ENCODE peak calls at places on chromosomes 1 and 21, in seven cellular contexts. D is K562, C is GM12891, M is SK-N-SH, N is GM12878, E is H1, U is HepG2. G is an unnamed sample.

GRCh38 chr1:86409416-86410021 is 13.4 kb upstream of the ODF2L start:
- DNase-seq in D (peak), E (no peak), C (no peak), M (no peak), U (peak), N (no peak), G (no peak)

GRCh38 chr21:44742418-44743153 is 31.2 kb upstream of the TSPEAR start:
- DNase-seq in E (no peak), D (no peak), N (no peak), C (no peak), M (no peak), U (peak), G (no peak)

GRCh38 chr21:42461881-42462877 is 33.8 kb downstream of the RSPH1 start:
- DNase-seq in C (no peak), M (no peak), U (no peak), N (no peak), D (peak), E (no peak), G (no peak)

GRCh38 chr1:179753061-179753460 is 10.0 kb downstream of the FAM163A start:
- DNase-seq in E (no peak), N (no peak), M (no peak), U (no peak), C (no peak), D (no peak), G (no peak)

GRCh38 chr1:116203936-116204335 is 92.7 kb downstream of the MAB21L3 start:
- DNase-seq in N (no peak), E (no peak), C (no peak), M (no peak), U (no peak), D (no peak), G (no peak)

GRCh38 chr1:21244986-21245687 is 45.1 kb downstream of the ECE1 start:
- DNase-seq in C (no peak), D (peak), N (no peak), E (no peak), U (no peak), M (peak), G (no peak)

GRCh38 chr21:40386301-40386911 is 460.6 kb downstream of the DSCAM start:
- DNase-seq in U (no peak), C (no peak), E (peak), N (no peak), M (peak), D (peak), G (no peak)

GRCh38 chr1:160030657-160031367 is 978 bp downstream of the PIGM start:
- DNase-seq in C (no peak), U (no peak), N (no peak), D (no peak), E (no peak), M (peak), G (no peak)

GRCh38 chr1:88434836-88435235 is 249.2 kb upstream of the PKN2 start:
- DNase-seq in M (no peak), N (no peak), D (no peak), C (no peak), U (no peak), E (no peak), G (no peak)

GRCh38 chr1:245085508-245086095 is 69.2 kb upstream of the KIF26B start:
- DNase-seq in N (peak), D (no peak), E (no peak), C (no peak), U (peak), M (no peak), G (no peak)

GRCh38 chr1:14055442-14056225 is 355.6 kb downstream of the PRDM2 start:
- DNase-seq in D (no peak), C (no peak), U (no peak), M (no peak), E (no peak), N (no peak), G (no peak)

GRCh38 chr1:191508239-191508638 is 650.0 kb upstream of the RGS18 start:
- DNase-seq in D (no peak), C (no peak), M (no peak), U (no peak), E (no peak), N (peak), G (no peak)

GRCh38 chr1:186904361-186904760 is 75.6 kb downstream of the PLA2G4A start:
- DNase-seq in C (no peak), M (no peak), D (no peak), E (no peak), N (no peak), U (no peak), G (no peak)

GRCh38 chr21:46393941-46394818 is 64.5 kb upstream of the DIP2A start:
- DNase-seq in U (peak), N (no peak), C (no peak), D (no peak), M (peak), E (no peak), G (no peak)

GRCh38 chr1:208041505-208041904 is 130.6 kb upstream of the CD34 start:
- DNase-seq in N (no peak), M (no peak), D (no peak), C (no peak), E (no peak), U (no peak), G (no peak)

GRCh38 chr1:8239039-8239305 is 78.9 kb upstream of the SLC45A1 start:
- DNase-seq in C (no peak), D (no peak), M (no peak), E (no peak), U (peak), N (no peak), G (no peak)

GRCh38 chr1:77538956-77539509 is 143.4 kb downstream of the ZZZ3 start:
- DNase-seq in D (no peak), C (no peak), M (no peak), E (no peak), N (no peak), U (peak), G (no peak)

GRCh38 chr1:94980049-94980908 is 53.4 kb upstream of the CNN3 start:
- DNase-seq in D (no peak), C (no peak), N (no peak), E (no peak), M (peak), U (no peak), G (no peak)

GRCh38 chr1:109263234-109263596 is 13.9 kb downstream of the CELSR2 start:
- DNase-seq in C (no peak), M (no peak), U (no peak), D (no peak), N (no peak), E (no peak), G (no peak)

GRCh38 chr1:31934706-31935629 is 3.2 kb downstream of the PTP4A2 start:
- DNase-seq in E (no peak), M (no peak), C (no peak), U (no peak), D (no peak), N (no peak), G (no peak)

GRCh38 chr21:32844653-32845443 is 73.3 kb upstream of the PAXBP1 start:
- DNase-seq in E (no peak), N (no peak), U (no peak), M (no peak), D (no peak), C (no peak), G (no peak)

GRCh38 chr21:25881524-25882376 is 147.0 kb downstream of the GABPA start:
- DNase-seq in U (peak), E (no peak), N (peak), M (peak), D (peak), C (peak), G (peak)

GRCh38 chr21:34892196-34892595 is 156.9 kb downstream of the RUNX1 start:
- DNase-seq in U (no peak), D (no peak), N (no peak), M (no peak), C (no peak), E (no peak), G (no peak)

GRCh38 chr1:43007377-43008105 is 48.9 kb upstream of the SLC2A1 start:
- DNase-seq in U (no peak), N (no peak), M (no peak), C (no peak), D (no peak), E (no peak), G (no peak)

GRCh38 chr21:16942703-16943102 is 570.1 kb upstream of the CXADR start:
- DNase-seq in D (no peak), N (no peak), C (no peak), M (peak), E (peak), U (peak), G (no peak)

GRCh38 chr1:205199090-205199930 is 12.2 kb downstream of the DSTYK start:
- DNase-seq in C (no peak), D (no peak), M (no peak), E (no peak), N (no peak), U (no peak), G (no peak)

GRCh38 chr1:214123061-214123784 is 135.4 kb downstream of the PROX1 start:
- DNase-seq in E (peak), U (peak), D (peak), C (peak), N (no peak), M (peak), G (no peak)

GRCh38 chr21:27476696-27477095 is 509.8 kb upstream of the ADAMTS5 start:
- DNase-seq in E (no peak), N (no peak), D (no peak), M (peak), C (no peak), U (no peak), G (no peak)

GRCh38 chr1:13892671-13893325 is 192.8 kb downstream of the PRDM2 start:
- DNase-seq in E (no peak), C (no peak), D (no peak), N (no peak), U (no peak), M (peak), G (peak)

GRCh38 chr1:244920911-244921310 is 56.6 kb upstream of the HNRNPU start:
- DNase-seq in E (no peak), D (no peak), M (no peak), U (no peak), C (no peak), N (no peak), G (no peak)

GRCh38 chr1:103561612-103562395 is 9.6 kb upstream of the AMY2B start:
- DNase-seq in M (no peak), N (peak), C (no peak), D (no peak), U (no peak), E (no peak), G (no peak)

GRCh38 chr1:183105449-183105848 is 80.6 kb upstream of the LAMC2 start:
- DNase-seq in D (no peak), E (no peak), N (no peak), U (no peak), C (no peak), M (no peak), G (no peak)

GRCh38 chr21:38494254-38494648 is 4.0 kb downstream of the ERG start:
- DNase-seq in D (no peak), M (no peak), E (no peak), N (no peak), C (no peak), U (no peak), G (no peak)

GRCh38 chr1:25971044-25971881 is 26.6 kb downstream of the PAFAH2 start:
- DNase-seq in N (no peak), C (peak), E (no peak), U (no peak), D (no peak), M (no peak), G (no peak)

GRCh38 chr1:76109404-76109803 is 34.9 kb downstream of the ST6GALNAC3 start:
- DNase-seq in D (no peak), C (no peak), U (no peak), E (no peak), M (peak), N (no peak), G (no peak)

GRCh38 chr21:33945652-33946270 is 30.2 kb upstream of the ATP5PO start:
- DNase-seq in C (no peak), N (no peak), D (no peak), M (no peak), U (no peak), E (no peak), G (no peak)

GRCh38 chr21:28272272-28272992 is 720.2 kb downstream of the LTN1 start:
- DNase-seq in C (no peak), U (no peak), D (no peak), N (no peak), M (no peak), E (no peak), G (no peak)

GRCh38 chr1:186442651-186443114 is 18.2 kb downstream of the PDC start:
- DNase-seq in U (no peak), D (no peak), E (no peak), C (no peak), N (no peak), M (no peak), G (no peak)

GRCh38 chr1:39115271-39116110 is 89.0 kb upstream of the MACF1 start:
- DNase-seq in N (no peak), U (no peak), E (no peak), D (peak), M (no peak), C (no peak), G (no peak)

GRCh38 chr1:67833595-67833926 is 294 bp upstream of the GNG12 start:
- DNase-seq in U (no peak), D (no peak), M (no peak), E (no peak), N (no peak), C (no peak), G (no peak)
- TF ChIP-seq POLR2AphosphoS5 in U (no peak), D (no peak), M (no peak), E (no peak), N (no peak), C (no peak), G (no peak)

DNA sequence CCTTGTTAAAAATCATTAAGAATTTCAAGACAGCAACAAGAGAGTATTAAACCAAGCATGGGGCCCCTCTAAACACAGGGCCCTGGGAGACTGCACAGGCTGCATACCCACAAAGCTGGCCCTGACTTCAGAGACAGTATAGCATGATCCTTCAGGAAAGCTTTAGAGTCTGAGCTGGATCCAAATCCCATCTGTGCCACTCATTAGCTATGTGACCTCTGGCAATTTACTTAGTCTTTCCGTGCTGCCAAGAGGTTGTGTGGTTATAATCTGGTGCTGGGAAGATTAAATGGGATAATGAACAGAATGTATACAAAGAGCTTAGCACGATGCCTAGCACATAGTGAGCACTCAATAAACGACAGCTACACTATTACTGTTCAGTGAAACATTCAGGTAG is 4.0 kb downstream of the PHC2 start:
- DNase-seq in C (no peak), D (no peak), N (no peak), E (no peak), M (no peak), U (no peak), G (no peak)
- TF ChIP-seq TAF1 in C (no peak), D (no peak), N (no peak), E (no peak), M (no peak), U (no peak), G (no peak)

DNA sequence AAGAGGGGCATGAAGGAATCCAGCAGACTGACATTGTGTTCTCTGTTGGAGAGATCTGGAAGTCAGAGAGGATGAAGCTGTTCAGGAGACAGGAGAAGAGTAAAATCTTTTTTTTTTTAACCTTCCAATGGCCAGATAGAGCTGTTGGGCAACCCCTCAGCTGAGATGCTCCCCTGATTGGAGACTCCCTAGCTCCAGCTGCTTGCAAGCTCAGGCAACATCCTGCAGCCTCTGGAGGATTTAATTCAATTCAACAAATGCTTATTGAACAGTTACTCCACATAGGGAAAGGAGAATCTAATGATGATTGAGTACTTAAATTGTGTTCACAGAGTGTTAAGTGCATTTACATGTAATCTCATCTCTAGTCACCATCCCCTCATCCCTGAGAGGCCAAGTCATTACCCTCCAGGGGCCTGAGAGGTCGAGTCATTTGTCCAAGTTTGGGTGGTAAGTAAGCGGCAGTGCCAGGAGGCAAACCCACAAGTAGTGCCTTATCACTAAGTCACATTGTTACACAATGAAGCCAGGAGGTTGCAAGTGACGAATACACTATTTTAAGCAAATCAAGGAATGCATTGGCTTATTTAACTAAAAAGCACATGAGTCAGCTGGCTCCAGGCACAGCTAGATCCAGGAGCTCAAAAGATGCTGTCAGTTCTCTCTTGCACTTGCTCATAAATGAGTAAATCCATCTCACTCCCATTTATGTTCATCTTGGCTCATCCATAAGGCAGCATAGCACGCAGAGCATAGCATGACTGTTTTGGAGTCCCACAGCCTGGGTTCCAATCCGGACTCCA is 64.2 kb downstream of the OPTC start:
- DNase-seq in E (no peak), U (no peak), N (no peak), D (no peak), M (no peak), C (no peak), G (no peak)
- TF ChIP-seq POLR2AphosphoS5 in E (no peak), U (no peak), N (no peak), D (no peak), M (peak), C (no peak), G (no peak)

GRCh38 chr1:118151312-118151937 is 33.6 kb downstream of the SPAG17 start:
- DNase-seq in M (peak), E (peak), C (no peak), N (peak), D (peak), U (peak), G (no peak)

GRCh38 chr1:118157506-118157905 is 27.5 kb downstream of the SPAG17 start:
- DNase-seq in C (no peak), M (no peak), N (no peak), U (no peak), E (no peak), D (no peak), G (no peak)

GRCh38 chr1:118155106-118155505 is 29.9 kb downstream of the SPAG17 start:
- DNase-seq in N (no peak), D (no peak), M (no peak), C (no peak), E (no peak), U (no peak), G (no peak)

GRCh38 chr1:118158918-118159317 is 26.1 kb downstream of the SPAG17 start:
- DNase-seq in U (no peak), M (no peak), N (no peak), E (no peak), D (no peak), C (no peak), G (no peak)

DNA sequence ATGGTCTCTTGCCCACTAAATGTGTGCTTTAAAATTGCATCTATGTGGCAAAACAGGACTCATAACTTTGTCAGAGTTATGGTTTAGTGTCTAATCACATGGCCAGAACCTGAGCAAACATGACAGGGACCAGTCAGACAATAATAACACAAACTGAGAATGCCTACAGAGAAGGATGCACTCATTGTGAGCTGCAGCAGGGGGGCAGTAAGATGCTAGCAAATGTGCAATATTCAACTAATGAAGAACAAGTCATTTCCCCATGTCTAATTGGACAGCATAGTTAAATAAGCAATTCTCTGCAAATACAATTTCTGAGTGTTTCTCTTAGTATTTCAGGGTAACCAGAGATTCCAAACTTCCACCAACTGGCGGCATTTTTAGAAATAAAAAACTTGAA is 30.8 kb downstream of the SPAG17 start:
- DNase-seq in C (no peak), M (no peak), U (no peak), D (no peak), E (no peak), N (peak), G (no peak)
- TF ChIP-seq TAF1 in C (no peak), M (no peak), U (no peak), D (no peak), E (no peak), N (no peak), G (no peak)

GRCh38 chr1:69088556-69088955 is 479.2 kb upstream of the LRRC7 start:
- DNase-seq in E (no peak), D (no peak), M (no peak), U (no peak), N (no peak), C (no peak), G (no peak)
- TF ChIP-seq POLR2AphosphoS5 in E (no peak), D (no peak), M (no peak), U (no peak), N (no peak), C (no peak), G (no peak)

DNA sequence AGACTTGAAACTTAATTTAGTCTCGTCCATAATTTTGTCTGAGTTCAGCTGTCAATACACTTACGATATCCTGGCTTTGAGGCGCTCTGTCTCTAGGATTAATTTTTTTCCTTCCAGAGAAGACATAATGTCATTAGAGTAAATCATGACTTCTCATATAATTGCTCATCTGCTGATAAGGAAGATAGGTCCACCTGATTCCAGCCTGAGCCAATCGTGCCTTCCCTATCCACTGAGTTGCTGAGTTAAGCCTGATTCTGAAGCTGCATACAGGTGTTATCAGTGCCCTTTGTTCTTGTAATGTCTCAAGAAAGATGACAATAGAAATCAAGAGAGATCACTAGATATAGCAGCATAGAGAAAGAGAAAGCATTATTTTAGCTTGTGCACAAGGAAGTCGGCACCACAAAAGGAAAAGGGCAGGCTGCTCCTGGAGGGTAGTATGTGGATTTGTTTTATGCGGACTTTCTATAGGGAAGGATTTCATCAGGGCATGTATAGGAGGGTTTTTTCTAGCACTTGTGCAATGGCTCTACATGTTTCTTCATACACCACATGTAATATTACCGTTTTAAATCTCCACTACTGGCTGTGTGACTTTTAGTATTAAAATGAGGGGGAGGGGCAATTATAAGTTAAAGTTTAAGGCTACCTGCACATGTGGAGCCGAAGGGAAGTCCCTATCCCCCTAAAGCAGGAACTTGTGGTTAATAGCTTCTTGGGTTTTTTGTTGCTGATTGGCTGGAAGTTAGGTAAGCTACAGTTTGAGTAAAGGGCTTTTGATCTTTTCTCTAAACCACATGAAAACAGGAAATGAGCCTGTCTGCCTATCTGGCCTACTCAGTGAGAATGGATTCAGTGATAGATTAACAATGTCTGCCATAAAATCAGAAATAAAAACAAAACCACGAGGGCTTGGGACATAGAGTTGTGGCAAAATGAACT is 133.4 kb downstream of the PLPPR5 start:
- DNase-seq in M (peak), E (no peak), D (no peak), N (peak), C (peak), U (no peak), G (no peak)
- TF ChIP-seq TAF1 in M (no peak), E (no peak), D (no peak), N (no peak), C (no peak), U (no peak), G (no peak)

G was measured in GM12892.